ENCODE peak calls at places on chromosomes 16 and 17, in five cellular contexts. K is HepG2, Q is neural progenitor cell, R is SK-N-SH, X is H1. T is an unnamed sample. For H3K27me3, the result is how much of the 10 kb centered on the place peaks cover.

GRCh38 chr17:70144260-70144846 is 25.0 kb upstream of the KCNJ2 start:
- DNase-seq in R (peak), K (peak), Q (peak), X (no peak), T (no peak)

GRCh38 chr17:8289103-8289397 is 580 bp downstream of the RANGRF start:
- DNase-seq in K (no peak), Q (peak), X (no peak), R (no peak), T (no peak)

GRCh38 chr16:24736758-24737157 is 7.3 kb downstream of the TNRC6A start:
- DNase-seq in K (no peak), R (no peak), Q (no peak), X (no peak), T (peak)

GRCh38 chr16:27795992-27796614 is 246.2 kb downstream of the KATNIP start:
- DNase-seq in X (peak), K (peak), R (no peak), Q (peak), T (peak)

GRCh38 chr17:76405967-76406647 is 21.7 kb downstream of the SPHK1 start:
- DNase-seq in K (no peak), R (peak), Q (no peak), X (no peak), T (no peak)

GRCh38 chr16:24075929-24076716 is 180.0 kb upstream of the CACNG3 start:
- DNase-seq in X (no peak), R (no peak), Q (peak), K (no peak), T (no peak)

GRCh38 chr16:81905277-81905676 is 106.0 kb downstream of the SDR42E1 start:
- DNase-seq in Q (no peak), X (no peak), K (no peak), R (no peak), T (no peak)

GRCh38 chr17:60077226-60077625 is 1.5 kb downstream of the HEATR6 start:
- DNase-seq in K (no peak), R (no peak), Q (peak), X (no peak), T (no peak)

GRCh38 chr17:81511800-81512559 is 619 bp downstream of the ACTG1 start:
- DNase-seq in K (no peak), X (no peak), Q (no peak), R (no peak), T (no peak)

GRCh38 chr17:40402668-40403067 is 15.0 kb downstream of the TOP2A start:
- DNase-seq in X (no peak), K (no peak), Q (no peak), R (no peak), T (no peak)

GRCh38 chr17:59783221-59784016 is 76.0 kb downstream of the VMP1 start:
- DNase-seq in R (peak), Q (no peak), K (no peak), X (no peak), T (peak)

GRCh38 chr16:8565498-8565897 is 24.8 kb downstream of the TMEM114 start:
- DNase-seq in X (no peak), Q (peak), K (no peak), R (no peak), T (no peak)

GRCh38 chr16:982152-983043 is 828 bp downstream of the SOX8 start:
- DNase-seq in X (no peak), R (peak), K (no peak), Q (peak), T (no peak)

GRCh38 chr17:77666480-77666879 is 292.0 kb upstream of the TNRC6C start:
- DNase-seq in Q (no peak), K (no peak), R (no peak), X (no peak), T (no peak)

GRCh38 chr16:1425616-1426370 is 5.1 kb upstream of the PERCC1 start:
- DNase-seq in R (peak), X (no peak), K (no peak), Q (no peak), T (no peak)

GRCh38 chr16:1375741-1376410 is 24.1 kb downstream of the GNPTG start:
- DNase-seq in X (no peak), K (no peak), Q (no peak), R (no peak), T (no peak)

GRCh38 chr16:67236551-67237395 is 9.8 kb downstream of the TMEM208 start:
- DNase-seq in K (peak), R (peak), Q (peak), X (peak), T (peak)

GRCh38 chr16:25855063-25855462 is 163.3 kb downstream of the HS3ST4 start:
- DNase-seq in K (no peak), R (no peak), X (no peak), Q (no peak), T (no peak)

GRCh38 chr17:29163563-29163962 is 16.6 kb downstream of the MYO18A start:
- DNase-seq in R (peak), X (no peak), Q (no peak), K (no peak), T (no peak)

GRCh38 chr16:58515125-58515870 is at the start of gene SETD6:
- DNase-seq in X (peak), K (peak), Q (peak), R (peak), T (peak)

GRCh38 chr17:62187681-62188080 is 122.6 kb upstream of the MED13 start:
- DNase-seq in Q (no peak), K (no peak), R (peak), X (no peak), T (no peak)

GRCh38 chr16:70746708-70747424 is 54.1 kb downstream of the VAC14 start:
- DNase-seq in K (peak), X (no peak), Q (no peak), R (no peak), T (peak)

GRCh38 chr17:74545456-74546230 is at the start of gene CD300C:
- DNase-seq in K (no peak), Q (no peak), X (no peak), R (no peak), T (no peak)

GRCh38 chr16:23469814-23470213 is 16.8 kb upstream of the COG7 start:
- DNase-seq in K (no peak), Q (no peak), X (no peak), R (no peak), T (peak)

GRCh38 chr17:81471804-81472456 is 40.7 kb downstream of the ACTG1 start:
- DNase-seq in K (peak), Q (peak), X (no peak), R (peak), T (no peak)

GRCh38 chr16:23856345-23856744 is 20.6 kb downstream of the PRKCB start:
- DNase-seq in K (no peak), Q (no peak), R (no peak), X (no peak), T (no peak)

GRCh38 chr16:74608944-74609343 is 2.0 kb upstream of the GLG1 start:
- DNase-seq in R (no peak), K (no peak), Q (no peak), X (no peak), T (no peak)

GRCh38 chr16:53085539-53086450 is 31.0 kb downstream of the CHD9 start:
- DNase-seq in Q (no peak), R (peak), X (no peak), K (no peak), T (no peak)

GRCh38 chr17:32936894-32937500 is 9.0 kb downstream of the TMEM98 start:
- DNase-seq in Q (peak), X (peak), R (peak), K (peak), T (no peak)

GRCh38 chr17:3575506-3575905 is 17.9 kb upstream of the TRPV3 start:
- DNase-seq in R (no peak), Q (no peak), X (no peak), K (no peak), T (no peak)
- H3K4me2 ChIP-seq in R (no peak), Q (no peak), X (no peak), K (no peak), T (no peak)

GRCh38 chr17:66909811-66910210 is 54.7 kb upstream of the CACNG4 start:
- DNase-seq in R (no peak), K (no peak), Q (no peak), X (no peak), T (no peak)

GRCh38 chr17:66915792-66916191 is 48.7 kb upstream of the CACNG4 start:
- DNase-seq in X (no peak), R (no peak), K (no peak), Q (no peak), T (no peak)

GRCh38 chr17:66915204-66915611 is 49.3 kb upstream of the CACNG4 start:
- DNase-seq in K (peak), R (peak), Q (peak), X (no peak), T (peak)

GRCh38 chr17:66906321-66907278 is 57.9 kb upstream of the CACNG4 start:
- DNase-seq in Q (peak), R (peak), X (peak), K (peak), T (peak)

GRCh38 chr17:66910651-66911285 is 53.7 kb upstream of the CACNG4 start:
- DNase-seq in Q (no peak), X (no peak), K (no peak), R (no peak), T (no peak)
- H3K27me3 ChIP-seq in Q (under half), X (under half), K (under half), R (under half), T (under half)

DNA sequence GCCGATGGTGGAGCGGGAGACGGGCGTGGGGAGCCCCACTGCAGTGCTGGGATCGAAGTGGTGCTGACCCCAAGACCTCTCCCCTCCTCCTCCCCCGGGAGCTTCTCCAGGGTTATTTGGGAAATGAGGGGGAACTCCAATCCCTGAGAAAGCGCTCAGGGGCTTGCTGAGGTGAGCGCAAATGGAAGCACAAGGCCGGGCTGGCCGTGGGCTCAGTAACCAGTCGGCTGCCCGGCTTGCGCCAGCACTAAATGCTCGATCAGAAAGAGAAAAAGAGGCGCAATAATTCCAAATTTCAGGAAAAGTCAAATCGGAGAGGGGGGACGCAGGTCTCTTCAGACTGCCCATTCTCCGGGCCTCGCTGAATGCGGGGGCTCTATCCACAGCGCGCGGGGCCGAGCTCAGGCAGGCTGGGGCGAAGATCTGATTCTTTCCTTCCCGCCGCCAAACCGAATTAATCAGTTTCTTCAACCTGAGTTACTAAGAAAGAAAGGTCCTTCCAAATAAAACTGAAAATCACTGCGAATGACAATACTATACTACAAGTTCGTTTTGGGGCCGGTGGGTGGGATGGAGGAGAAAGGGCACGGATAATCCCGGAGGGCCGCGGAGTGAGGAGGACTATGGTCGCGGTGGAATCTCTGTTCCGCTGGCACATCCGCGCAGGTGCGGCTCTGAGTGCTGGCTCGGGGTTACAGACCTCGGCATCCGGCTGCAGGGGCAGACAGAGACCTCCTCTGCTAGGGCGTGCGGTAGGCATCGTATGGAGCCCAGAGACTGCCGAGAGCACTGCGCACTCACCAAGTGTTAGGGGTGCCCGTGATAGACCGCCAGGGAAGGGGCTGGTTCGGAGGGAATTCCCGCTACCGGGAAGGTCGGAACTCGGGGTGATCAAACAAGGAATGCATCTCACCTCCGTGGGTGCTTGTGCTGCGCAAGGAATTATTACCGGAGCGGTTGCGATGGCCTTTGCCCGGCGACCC is 4.2 kb upstream of the DLX4 start:
- DNase-seq in R (no peak), K (no peak), X (no peak), Q (peak), T (no peak)
- H3K4me2 ChIP-seq in R (peak), K (no peak), X (peak), Q (peak), T (no peak)

GRCh38 chr16:89201467-89202377 is 1.4 kb upstream of the SLC22A31 start:
- DNase-seq in Q (peak), R (peak), K (peak), X (peak), T (peak)
- H3K27me3 ChIP-seq in Q (half or more), R (half or more), K (under half), X (under half), T (under half)

GRCh38 chr16:14196011-14196410 is 124.9 kb downstream of the MRTFB start:
- DNase-seq in Q (no peak), K (no peak), R (peak), X (no peak), T (no peak)
- H3K4me2 ChIP-seq in Q (no peak), K (no peak), R (no peak), X (no peak), T (no peak)

GRCh38 chr16:48818257-48818656 is 208.3 kb upstream of the N4BP1 start:
- DNase-seq in K (no peak), Q (no peak), R (no peak), X (no peak), T (no peak)

GRCh38 chr16:48817032-48817431 is 207.1 kb upstream of the N4BP1 start:
- DNase-seq in R (no peak), K (no peak), X (no peak), Q (no peak), T (no peak)

GRCh38 chr16:48824271-48824670 is 214.3 kb upstream of the N4BP1 start:
- DNase-seq in R (no peak), K (no peak), X (no peak), Q (no peak), T (no peak)

GRCh38 chr16:48816393-48816792 is 206.4 kb upstream of the N4BP1 start:
- DNase-seq in K (no peak), Q (no peak), X (no peak), R (no peak), T (no peak)

GRCh38 chr16:48820379-48820778 is 210.4 kb upstream of the N4BP1 start:
- DNase-seq in X (no peak), K (no peak), Q (no peak), R (no peak), T (no peak)
- H3K27me3 ChIP-seq in X (under half), K (under half), Q (under half), R (under half), T (under half)

DNA sequence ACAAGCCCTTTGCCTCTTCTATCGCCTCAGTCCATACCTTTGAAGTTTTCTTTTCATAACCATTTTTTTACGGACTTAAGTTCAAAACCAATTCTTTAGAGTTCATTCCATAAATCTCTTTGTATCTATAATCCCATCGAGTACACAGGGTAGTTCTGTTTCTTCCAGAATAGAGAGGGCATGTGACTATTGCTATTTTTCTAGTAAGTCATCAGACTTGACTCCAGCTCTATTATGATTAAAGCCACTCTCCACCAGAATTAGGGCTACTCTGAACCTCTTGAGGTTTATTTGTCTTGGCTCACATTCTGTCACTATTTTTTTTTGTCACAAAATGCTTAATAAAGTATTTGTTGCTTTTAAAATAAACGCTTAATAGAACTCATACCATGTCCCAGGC is 191.9 kb upstream of the AXIN2 start:
- DNase-seq in R (no peak), K (no peak), X (no peak), Q (no peak), T (no peak)
- H3K4me2 ChIP-seq in R (no peak), K (no peak), X (no peak), Q (no peak), T (no peak)

DNA sequence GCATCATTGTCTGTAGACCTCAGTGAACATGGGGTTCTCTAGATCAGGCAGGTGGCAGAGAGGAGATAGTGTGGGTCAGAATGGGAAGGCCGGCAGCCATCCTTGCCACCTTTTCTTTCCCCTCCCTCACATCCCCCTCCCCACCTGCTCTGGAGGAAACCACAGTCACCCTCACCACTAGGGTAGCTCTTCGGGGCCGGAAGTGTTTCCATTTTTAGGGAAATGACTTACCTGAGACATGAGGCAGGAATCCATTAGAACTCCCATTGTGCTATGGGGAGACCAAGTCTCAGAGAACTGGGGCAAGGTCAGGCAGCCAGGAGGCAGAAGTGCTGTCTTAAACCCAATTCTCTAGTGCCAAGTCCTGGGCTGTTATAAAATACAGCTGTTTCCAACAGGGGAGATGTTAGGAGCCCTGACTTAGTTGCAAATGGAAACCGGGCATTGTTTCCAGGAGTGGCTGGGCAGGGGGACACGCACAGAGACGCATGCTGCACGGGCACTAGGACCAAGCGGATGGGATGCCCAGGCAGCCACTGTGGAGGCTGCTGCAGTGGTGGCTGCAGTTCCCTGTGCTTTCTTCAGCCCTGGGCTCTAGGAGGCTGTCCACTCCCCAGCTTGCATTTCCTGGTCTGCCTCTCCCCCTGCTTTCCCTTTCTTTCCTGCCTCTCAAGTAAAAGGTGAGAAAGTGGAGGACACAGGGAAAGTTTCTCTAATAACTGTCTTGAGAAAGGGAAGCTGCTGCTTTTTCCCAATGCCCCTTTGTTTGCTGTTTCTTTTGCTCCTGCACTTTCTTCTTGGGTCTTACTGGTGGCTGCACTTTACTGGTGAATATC is 2.8 kb downstream of the HAS3 start:
- DNase-seq in X (no peak), R (peak), K (no peak), Q (peak), T (no peak)
- H3K27me3 ChIP-seq in X (under half), R (under half), K (under half), Q (under half), T (under half)

GRCh38 chr16:56647641-56648431 is 3.9 kb upstream of the MT1B start:
- DNase-seq in Q (peak), R (no peak), K (no peak), X (no peak), T (no peak)
- H3K4me2 ChIP-seq in Q (no peak), R (no peak), K (peak), X (peak), T (no peak)

DNA sequence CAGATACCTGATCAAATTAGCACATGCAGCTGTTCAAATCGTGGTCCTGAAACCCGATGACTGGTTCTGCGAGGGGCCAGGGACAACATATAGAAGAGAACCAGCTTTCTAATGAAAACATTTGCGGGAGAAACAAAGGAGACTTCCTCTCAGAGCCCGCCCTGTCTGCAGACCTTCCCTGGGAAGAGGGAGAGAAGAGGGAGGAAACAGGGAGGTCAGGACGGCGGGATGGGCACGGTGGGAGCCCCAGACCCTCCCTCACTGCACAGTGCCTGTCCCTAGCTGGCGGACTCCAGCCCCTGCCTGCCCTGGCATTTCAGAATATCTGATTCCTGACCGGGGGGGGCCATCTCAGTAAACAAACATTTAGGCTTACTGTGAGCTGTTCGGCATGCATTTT is 317.3 kb downstream of the FOXL1 start:
- DNase-seq in Q (no peak), R (no peak), K (no peak), X (no peak), T (no peak)
- H3K27me3 ChIP-seq in Q (under half), R (half or more), K (under half), X (under half), T (half or more)